ENCODE peak calls at places on chromosomes 5 and 9, in seven cellular contexts. O is HCT116, W is endodermal cell, V is fibroblast of mammary gland, I is astrocyte of the spinal cord, C is H9, H is neural crest cell. K is an unnamed sample.

GRCh38 chr9:126443144-126443543 is 116.5 kb downstream of the MVB12B start:
- DNase-seq in W (no peak), O (no peak), V (no peak), H (no peak), C (peak), I (no peak), K (no peak)

GRCh38 chr5:112720576-112720975 is 17.1 kb upstream of the APC start:
- DNase-seq in H (no peak), O (no peak), W (no peak), I (no peak), C (no peak), V (no peak), K (no peak)

GRCh38 chr5:153807796-153808195 is 230.9 kb downstream of the FAM114A2 start:
- DNase-seq in W (no peak), C (no peak), V (no peak), I (no peak), H (no peak), O (no peak), K (no peak)

GRCh38 chr9:98135558-98135934 is 16.5 kb upstream of the TRIM14 start:
- DNase-seq in H (no peak), I (no peak), W (peak), V (no peak), O (no peak), C (peak), K (no peak)

GRCh38 chr9:109036744-109037680 is 23.7 kb upstream of the CTNNAL1 start:
- DNase-seq in V (no peak), C (no peak), W (no peak), I (no peak), O (no peak), H (no peak), K (no peak)

GRCh38 chr5:86570427-86571083 is 47.2 kb upstream of the COX7C start:
- DNase-seq in V (no peak), I (no peak), O (no peak), C (no peak), H (no peak), W (peak), K (no peak)

GRCh38 chr5:56812110-56812509 is 3.2 kb upstream of the MAP3K1 start:
- DNase-seq in C (no peak), V (no peak), O (no peak), H (no peak), I (no peak), W (no peak), K (no peak)

GRCh38 chr5:66134407-66134843 is 9.7 kb upstream of the SREK1 start:
- DNase-seq in I (no peak), V (no peak), H (no peak), W (no peak), O (no peak), C (no peak), K (no peak)

GRCh38 chr9:129523953-129524847 is 96.7 kb downstream of the C9orf50 start:
- DNase-seq in H (no peak), C (no peak), W (peak), I (no peak), V (no peak), O (no peak), K (no peak)

GRCh38 chr9:13181652-13182051 is 97.8 kb downstream of the MPDZ start:
- DNase-seq in I (no peak), V (no peak), H (no peak), W (no peak), C (no peak), O (no peak), K (no peak)

GRCh38 chr9:4515958-4516375 is 25.7 kb downstream of the SLC1A1 start:
- DNase-seq in O (no peak), W (no peak), H (no peak), V (peak), I (peak), C (no peak), K (no peak)

GRCh38 chr9:77943053-77943452 is 88.6 kb downstream of the GNAQ start:
- DNase-seq in H (no peak), I (no peak), W (no peak), C (no peak), V (peak), O (no peak), K (no peak)

GRCh38 chr9:138024831-138025291 is 147.3 kb downstream of the CACNA1B start:
- DNase-seq in H (no peak), O (no peak), W (no peak), C (no peak), I (no peak), V (no peak), K (peak)

GRCh38 chr9:126523621-126524111 is 90.1 kb upstream of the LMX1B start:
- DNase-seq in W (no peak), V (peak), H (no peak), C (no peak), O (no peak), I (no peak), K (no peak)

GRCh38 chr5:53422539-53422938 is 57.9 kb upstream of the FST start:
- DNase-seq in C (no peak), I (peak), O (no peak), W (no peak), H (no peak), V (peak), K (no peak)

GRCh38 chr9:99489043-99489378 is 266.9 kb downstream of the SEC61B start:
- DNase-seq in W (no peak), C (no peak), V (peak), I (peak), O (no peak), H (no peak), K (no peak)

GRCh38 chr9:21674894-21675293 is 127.5 kb upstream of the MTAP start:
- DNase-seq in C (no peak), V (peak), H (no peak), W (no peak), I (peak), O (peak), K (no peak)

GRCh38 chr5:86880344-86880743 is 262.6 kb downstream of the COX7C start:
- DNase-seq in V (no peak), I (no peak), W (no peak), H (no peak), O (no peak), C (no peak), K (no peak)

GRCh38 chr5:168114444-168115017 is 176.9 kb upstream of the WWC1 start:
- DNase-seq in C (peak), I (peak), H (peak), V (peak), W (peak), O (peak), K (no peak)

GRCh38 chr9:99824378-99825157 is 2.9 kb downstream of the NR4A3 start:
- DNase-seq in O (no peak), W (peak), C (peak), I (peak), H (peak), V (no peak), K (no peak)

GRCh38 chr9:120481842-120482241 is 98.1 kb downstream of the CDK5RAP2 start:
- DNase-seq in O (no peak), V (no peak), H (no peak), I (no peak), C (no peak), W (no peak), K (no peak)

GRCh38 chr9:81787747-81788632 is 98.6 kb upstream of the TLE1 start:
- DNase-seq in I (peak), V (peak), C (no peak), W (no peak), H (no peak), O (no peak), K (no peak)

GRCh38 chr5:71528206-71528605 is 58.9 kb upstream of the MCCC2 start:
- DNase-seq in W (no peak), C (no peak), H (no peak), V (peak), O (no peak), I (peak), K (no peak)

GRCh38 chr5:31751620-31752019 is 112.7 kb downstream of the PDZD2 start:
- DNase-seq in V (no peak), I (no peak), C (no peak), W (no peak), H (no peak), O (no peak), K (no peak)

GRCh38 chr5:113201715-113202114 is 225.1 kb downstream of the DCP2 start:
- DNase-seq in V (no peak), C (no peak), H (no peak), W (peak), O (no peak), I (no peak), K (no peak)

GRCh38 chr5:31692561-31693221 is 53.8 kb downstream of the PDZD2 start:
- DNase-seq in W (no peak), C (no peak), V (no peak), H (no peak), I (no peak), O (no peak), K (no peak)

GRCh38 chr9:93654351-93654961 is 78.1 kb downstream of the PHF2 start:
- DNase-seq in W (no peak), H (no peak), O (no peak), C (no peak), I (no peak), V (no peak), K (peak)

GRCh38 chr5:53262348-53262970 is 152.9 kb upstream of the MOCS2 start:
- DNase-seq in V (peak), C (no peak), W (peak), I (peak), O (peak), H (no peak), K (no peak)

GRCh38 chr5:67805666-67806348 is 409.7 kb upstream of the PIK3R1 start:
- DNase-seq in C (peak), O (no peak), W (peak), V (no peak), I (no peak), H (no peak), K (no peak)

GRCh38 chr9:7811679-7812078 is 12.1 kb upstream of the DMAC1 start:
- DNase-seq in O (no peak), C (no peak), W (no peak), I (no peak), V (no peak), H (no peak), K (no peak)

GRCh38 chr5:158910782-158911692 is 188.7 kb downstream of the EBF1 start:
- DNase-seq in I (no peak), W (no peak), V (peak), O (no peak), H (no peak), C (no peak), K (no peak)

GRCh38 chr5:169945831-169946261 is 34.4 kb downstream of the INSYN2B start:
- DNase-seq in O (no peak), W (peak), I (peak), V (peak), C (peak), H (peak), K (no peak)

GRCh38 chr5:171797563-171797962 is 11.9 kb downstream of the SMIM23 start:
- DNase-seq in W (peak), C (no peak), O (no peak), V (no peak), I (no peak), H (no peak), K (no peak)

DNA sequence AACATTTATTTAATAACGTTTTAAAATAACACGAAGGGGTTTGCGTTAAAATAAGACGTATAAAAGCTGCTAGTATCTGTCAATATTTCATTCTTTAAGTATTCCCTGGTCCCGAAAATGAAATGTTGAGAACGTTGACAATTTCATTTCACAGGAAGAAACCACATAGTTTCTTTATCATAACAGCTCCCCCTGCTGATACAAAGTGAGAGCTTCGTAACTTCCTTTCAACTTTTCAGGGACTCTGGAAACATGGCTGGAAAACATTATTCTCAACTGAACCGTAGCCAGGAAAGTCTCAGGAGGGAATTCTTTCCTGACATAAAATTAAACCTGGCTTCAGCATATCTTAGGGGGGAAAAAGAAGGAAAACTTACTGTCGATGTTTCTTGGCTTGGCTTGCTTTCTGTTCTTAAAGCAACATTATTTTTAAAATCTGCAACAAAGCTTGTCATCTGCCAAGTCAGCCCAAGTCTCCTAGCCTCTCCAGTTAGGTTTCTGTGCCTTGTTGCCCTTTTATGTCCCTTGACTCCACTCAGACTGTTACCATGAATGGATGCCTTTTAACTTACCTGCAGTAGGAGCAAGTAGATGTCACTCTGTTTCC is 122.9 kb upstream of the DAB2 start:
- DNase-seq in O (peak), C (no peak), I (peak), V (peak), W (no peak), H (peak), K (no peak)
- TF ChIP-seq CTCF in O (peak), C (peak), I (peak), V (peak), W (peak), H (peak), K (peak)

DNA sequence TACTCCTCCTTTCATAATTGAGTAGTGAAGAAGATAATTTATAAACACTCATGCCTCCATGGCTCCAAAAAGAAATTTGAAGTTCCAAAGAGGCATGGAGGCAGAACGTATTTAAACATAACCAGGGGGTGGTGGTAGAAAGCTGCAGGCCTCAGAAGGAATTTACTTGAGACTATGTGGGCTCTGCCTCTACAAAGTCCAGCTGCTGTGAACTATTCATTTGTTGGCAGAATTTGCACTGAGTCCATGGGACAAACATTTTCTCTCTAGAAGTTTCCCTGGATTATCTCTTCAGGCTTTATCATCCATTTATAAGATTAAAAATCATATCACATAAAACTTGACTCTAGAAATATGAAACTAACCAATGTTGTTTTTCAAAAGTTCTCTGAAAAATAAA is 258.4 kb downstream of the ENC1 start:
- DNase-seq in O (no peak), H (no peak), I (no peak), V (no peak), W (no peak), C (no peak), K (no peak)
- TF ChIP-seq CTCF in O (no peak), H (no peak), I (no peak), V (no peak), W (no peak), C (no peak), K (no peak)

GRCh38 chr5:173496129-173496882 is 120.1 kb downstream of the BOD1 start:
- DNase-seq in V (no peak), I (no peak), C (peak), O (no peak), W (peak), H (no peak), K (no peak)
- TF ChIP-seq CTCF in V (peak), I (no peak), C (no peak), O (no peak), W (peak), H (no peak), K (no peak)

GRCh38 chr5:26329562-26330189 is 708.7 kb downstream of the CDH9 start:
- DNase-seq in C (no peak), O (no peak), V (peak), W (no peak), H (no peak), I (peak), K (no peak)
- TF ChIP-seq CTCF in C (peak), O (no peak), V (peak), W (peak), H (peak), I (peak), K (no peak)

DNA sequence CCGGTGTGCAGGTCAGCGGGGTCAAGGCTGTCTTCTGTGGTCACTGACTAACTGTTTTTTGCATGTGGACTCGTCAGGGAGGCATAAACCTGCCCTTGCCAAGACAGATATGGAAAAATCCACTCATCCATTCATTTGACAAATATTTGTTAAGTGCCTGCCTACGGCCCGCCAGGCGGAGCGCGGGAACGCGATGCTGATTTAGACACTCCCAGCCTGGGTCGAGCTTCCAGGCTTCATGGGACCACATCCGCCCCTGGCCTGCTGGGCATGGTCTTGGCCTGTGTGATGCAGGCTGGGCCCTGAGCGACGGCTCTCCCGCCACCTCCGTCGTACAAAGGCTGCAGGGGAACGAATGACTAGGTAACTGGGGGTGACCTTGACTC is 18.1 kb downstream of the MYMK start:
- DNase-seq in H (no peak), I (peak), W (no peak), O (no peak), C (no peak), V (peak), K (peak)
- TF ChIP-seq CTCF in H (no peak), I (no peak), W (no peak), O (no peak), C (no peak), V (peak), K (no peak)

DNA sequence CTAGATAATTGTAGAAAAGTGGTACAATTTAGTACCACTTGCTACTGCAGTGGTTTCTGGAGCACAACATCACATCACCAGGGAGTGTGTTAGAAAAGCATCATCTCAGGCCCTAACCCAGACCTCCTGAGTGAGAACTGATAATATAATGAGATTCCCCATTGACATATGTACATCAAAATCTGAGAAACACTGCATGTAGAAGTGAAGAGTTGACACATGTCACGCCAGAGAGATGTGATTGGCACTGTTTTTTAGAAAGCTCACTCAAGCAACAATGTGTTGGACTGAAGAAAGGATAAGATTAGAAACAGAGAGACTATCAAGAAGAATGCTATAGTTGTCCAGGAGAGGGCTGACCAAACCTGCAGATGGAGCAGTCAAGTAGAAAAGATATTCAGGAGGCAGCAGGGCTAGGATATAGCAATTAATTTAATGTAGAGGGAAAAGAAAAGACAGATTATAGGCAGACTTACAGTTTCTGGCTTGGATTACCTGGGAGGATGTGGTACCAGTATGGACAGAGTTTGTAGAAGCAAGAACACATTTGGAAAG is 324.4 kb upstream of the ADAMTSL1 start:
- DNase-seq in H (no peak), W (no peak), C (no peak), I (no peak), V (peak), O (no peak), K (no peak)
- TF ChIP-seq CTCF in H (no peak), W (peak), C (peak), I (peak), V (no peak), O (no peak), K (no peak)

GRCh38 chr5:146451411-146451810 is 4.3 kb downstream of the TCERG1 start:
- DNase-seq in H (no peak), V (no peak), C (no peak), I (no peak), W (no peak), O (no peak), K (no peak)
- TF ChIP-seq CTCF in H (peak), V (no peak), C (peak), I (peak), W (peak), O (no peak), K (no peak)

DNA sequence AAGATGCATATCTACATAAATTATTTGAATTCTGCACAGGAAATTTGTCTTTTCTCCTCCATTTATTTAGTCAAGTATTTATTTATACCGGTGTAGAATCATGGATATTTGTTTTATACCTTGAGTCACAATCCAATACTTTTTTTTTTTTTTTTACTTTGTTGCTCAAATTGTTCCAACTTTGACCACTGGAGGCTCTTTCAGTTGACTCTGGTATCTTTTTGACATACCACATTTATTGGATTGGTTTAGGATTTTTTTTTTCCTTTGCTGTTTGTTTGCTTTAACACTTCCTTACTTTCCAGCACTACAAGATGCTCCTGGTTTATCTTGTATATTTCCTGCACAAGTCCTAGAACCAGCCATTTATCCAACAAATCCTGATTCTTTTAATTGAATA is 543.1 kb upstream of the RIOK2 start:
- DNase-seq in W (no peak), H (no peak), V (peak), I (no peak), O (no peak), C (no peak), K (no peak)
- TF ChIP-seq CTCF in W (peak), H (peak), V (peak), I (no peak), O (no peak), C (peak), K (no peak)

DNA sequence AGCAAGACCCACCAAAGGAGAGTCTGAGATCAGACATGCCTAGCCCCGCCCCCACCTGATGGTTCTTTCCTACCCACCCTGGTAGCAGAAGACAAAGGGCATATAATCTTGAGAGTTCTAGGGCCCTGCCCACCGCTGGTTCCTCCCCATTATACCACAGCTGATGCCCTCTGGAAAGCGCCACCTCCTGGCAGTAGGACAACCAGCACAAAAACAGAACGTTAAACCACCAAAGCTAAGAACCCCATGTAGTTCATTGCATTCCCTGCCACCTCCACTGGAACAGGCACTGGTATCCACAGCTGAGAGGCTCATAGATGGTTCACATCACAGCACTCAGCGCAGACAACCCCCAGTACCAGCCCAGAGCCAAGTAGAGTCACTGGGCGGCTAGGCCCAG is 81.2 kb upstream of the TRPC7 start:
- DNase-seq in W (no peak), O (peak), C (no peak), V (no peak), H (no peak), I (no peak), K (no peak)
- TF ChIP-seq CTCF in W (peak), O (peak), C (peak), V (no peak), H (no peak), I (no peak), K (no peak)

K was measured in ascending aorta.